ENCODE peak calls at places on chromosomes 4 and X, in nine cellular contexts. O, W, A, H, M, V, K, Q and F are unnamed samples.

GRCh38 chr4:176387571-176387970 is 67.8 kb downstream of the SPCS3 start:
- DNase-seq in W (peak; percentile 25), A (no peak), H (no peak), K (no peak), O (no peak), Q (no peak), V (peak; percentile 62), M (peak; percentile 69), F (peak; percentile 84)

GRCh38 chr4:112751447-112751846 is 114.5 kb downstream of the LARP7 start:
- DNase-seq in W (no peak), A (no peak), O (no peak), Q (no peak), H (no peak), M (no peak), K (no peak), V (no peak), F (no peak)

GRCh38 chrX:125205084-125205917 is 114.4 kb upstream of the TEX13C start:
- DNase-seq in Q (no peak), O (no peak), V (no peak), M (no peak), W (peak; percentile 41), A (peak; percentile 70), H (no peak), K (no peak), F (peak; percentile 4)

GRCh38 chrX:130702867-130703707 is 199.9 kb downstream of the ENOX2 start:
- DNase-seq in Q (no peak), V (no peak), K (peak; percentile 9), A (no peak), H (no peak), M (no peak), O (no peak), W (peak; percentile 31), F (peak; percentile 15)

GRCh38 chr4:170226288-170226687 is 136.5 kb upstream of the AADAT start:
- DNase-seq in K (no peak), O (peak; percentile 63), Q (no peak), A (peak; percentile 31), M (no peak), H (no peak), V (no peak), W (no peak), F (no peak)

GRCh38 chrX:51802917-51803688 is 59.9 kb downstream of the GSPT2 start:
- DNase-seq in Q (peak; percentile 33), H (peak; percentile 7), A (peak; percentile 71), V (peak; percentile 67), O (peak; percentile 66), M (peak; percentile 68), W (peak; percentile 64), K (peak; percentile 1), F (peak; percentile 63)

GRCh38 chr4:113056318-113056717 is 6.9 kb downstream of the ANK2 start:
- DNase-seq in V (no peak), W (no peak), Q (no peak), K (no peak), H (no peak), A (no peak), O (no peak), M (no peak), F (no peak)

GRCh38 chr4:152050098-152050497 is 289.3 kb upstream of the GATB start:
- DNase-seq in V (no peak), A (no peak), M (no peak), Q (no peak), W (no peak), O (no peak), K (no peak), H (no peak), F (no peak)

GRCh38 chr4:168264903-168265302 is 53.6 kb downstream of the DDX60 start:
- DNase-seq in O (no peak), H (no peak), Q (no peak), W (no peak), M (no peak), K (no peak), A (no peak), V (no peak), F (no peak)

GRCh38 chr4:96593422-96593821 is 753.5 kb downstream of the PDHA2 start:
- DNase-seq in A (peak; percentile 4), Q (no peak), M (no peak), H (no peak), O (peak; percentile 53), K (peak; percentile 23), W (no peak), V (no peak), F (no peak)

GRCh38 chrX:153061732-153062131 is 5.5 kb downstream of the PNMA3 start:
- DNase-seq in O (no peak), W (peak; percentile 68), M (peak; percentile 28), A (no peak), K (no peak), Q (no peak), H (no peak), V (peak; percentile 55), F (peak; percentile 63)

GRCh38 chr4:185280608-185281007 is 71.2 kb downstream of the SNX25 start:
- DNase-seq in K (no peak), H (no peak), M (no peak), A (no peak), W (no peak), Q (no peak), V (no peak), O (no peak), F (no peak)

GRCh38 chrX:72584165-72584564 is 11.5 kb upstream of the HDAC8 start:
- DNase-seq in V (no peak), W (no peak), M (no peak), O (no peak), H (no peak), K (no peak), A (no peak), Q (no peak), F (no peak)

GRCh38 chr4:23855912-23856605 is 33.8 kb downstream of the PPARGC1A start:
- DNase-seq in H (no peak), Q (no peak), W (peak; percentile 33), M (no peak), A (no peak), K (peak; percentile 72), O (peak; percentile 25), V (peak; percentile 68), F (peak; percentile 43)

GRCh38 chrX:131677655-131678628 is 134.1 kb downstream of the OR13H1 start:
- DNase-seq in O (peak; percentile 50), K (peak; percentile 18), Q (peak; percentile 3), V (peak; percentile 3), H (peak; percentile 11), A (peak; percentile 52), M (peak; percentile 17), W (peak; percentile 41), F (peak; percentile 29)

GRCh38 chrX:37745835-37746234 is 34.0 kb upstream of the CYBB start:
- DNase-seq in H (no peak), A (no peak), V (no peak), O (no peak), K (no peak), M (no peak), Q (no peak), W (no peak), F (no peak)

GRCh38 chrX:103063191-103063845 is 653 bp downstream of the BEX1 start:
- DNase-seq in K (peak; percentile 9), M (peak; percentile 55), O (no peak), H (no peak), V (peak; percentile 12), W (peak; percentile 60), A (peak; percentile 58), Q (no peak), F (peak; percentile 30)

GRCh38 chr4:36609631-36610030 is 328.2 kb downstream of the DTHD1 start:
- DNase-seq in K (no peak), W (no peak), O (no peak), A (no peak), H (no peak), Q (no peak), M (no peak), V (no peak), F (no peak)

GRCh38 chr4:7430368-7430964 is 4.3 kb downstream of the PSAPL1 start:
- DNase-seq in A (peak; percentile 56), M (no peak), K (no peak), Q (no peak), H (no peak), O (peak; percentile 51), V (no peak), W (no peak), F (no peak)

GRCh38 chr4:90187148-90187884 is 60.1 kb downstream of the CCSER1 start:
- DNase-seq in H (no peak), V (no peak), Q (no peak), W (no peak), M (no peak), K (no peak), A (no peak), O (no peak), F (no peak)

GRCh38 chr4:95105112-95105511 is 347.4 kb downstream of the BMPR1B start:
- DNase-seq in K (no peak), V (no peak), W (no peak), O (no peak), Q (no peak), M (no peak), A (no peak), H (no peak), F (no peak)